ENCODE peak calls at places on chromosomes 11 and 22, in nine cellular contexts. O is effector memory CD4-positive, alpha-beta T cell; H is right lobe of liver; L is NCI-H2107; V is NCI-H1436 treated with DMSO at 0.1 percent for 48 hours; F is activated T-cell treated with anti-CD3 and anti-CD28 coated beads for 1 hour; G is cardiac muscle cell; B is amygdala; C is fibroblast of lung. K is an unnamed sample.
A peak's percentile ranks its signal among the peaks of the same experiment; 100 is the strongest.

GRCh38 chr22:47629273-47629711 is 866.8 kb downstream of the TBC1D22A start:
- DNase-seq in O (no peak), H (no peak), L (no peak), V (no peak), F (no peak), G (no peak), B (no peak), C (no peak), K (no peak)

GRCh38 chr11:45141631-45142030 is 4.8 kb upstream of the PRDM11 start:
- DNase-seq in O (no peak), H (no peak), L (no peak), V (no peak), F (no peak), G (no peak), B (no peak), C (no peak), K (no peak)

GRCh38 chr22:43476341-43476740 is 64.5 kb downstream of the MPPED1 start:
- DNase-seq in O (no peak), H (peak; percentile 58), L (no peak), V (no peak), F (no peak), G (no peak), B (no peak), C (no peak), K (no peak)

GRCh38 chr22:41687901-41688364 is 734 bp downstream of the SNU13 start:
- DNase-seq in O (no peak), H (no peak), L (no peak), V (no peak), F (no peak), G (peak; percentile 36), B (no peak), C (peak; percentile 24), K (peak; percentile 9)

GRCh38 chr22:35135165-35135564 is 69.2 kb downstream of the ISX start:
- DNase-seq in O (no peak), H (no peak), L (no peak), V (no peak), F (no peak), G (no peak), B (no peak), C (no peak), K (no peak)

GRCh38 chr22:44587911-44588310 is 89.9 kb upstream of the RTL6 start:
- DNase-seq in O (no peak), H (no peak), L (no peak), V (no peak), F (no peak), G (no peak), B (no peak), C (no peak), K (no peak)

GRCh38 chr11:57426439-57426753 is 525 bp downstream of the SLC43A3 start:
- DNase-seq in O (no peak), H (no peak), L (no peak), V (no peak), F (no peak), G (no peak), B (no peak), C (no peak), K (no peak)

GRCh38 chr11:86162257-86162656 is 82.3 kb upstream of the EED start:
- DNase-seq in O (no peak), H (peak; percentile 29), L (no peak), V (no peak), F (no peak), G (peak; percentile 87), B (no peak), C (peak; percentile 83), K (peak; percentile 80)

GRCh38 chr11:73310076-73310475 is 2.0 kb downstream of the ARHGEF17 start:
- DNase-seq in O (no peak), H (no peak), L (no peak), V (no peak), F (no peak), G (no peak), B (no peak), C (no peak), K (no peak)

GRCh38 chr22:23504522-23504921 is 75.6 kb downstream of the IGLL1 start:
- DNase-seq in O (no peak), H (no peak), L (no peak), V (peak; percentile 54), F (no peak), G (peak; percentile 39), B (no peak), C (no peak), K (no peak)

GRCh38 chr11:2704896-2705606 is 5.3 kb upstream of the KCNQ1OT1 start:
- DNase-seq in O (no peak), H (no peak), L (no peak), V (no peak), F (no peak), G (no peak), B (no peak), C (no peak), K (no peak)

GRCh38 chr11:88293931-88294330 is 43.6 kb downstream of the CTSC start:
- DNase-seq in O (no peak), H (no peak), L (no peak), V (no peak), F (no peak), G (no peak), B (no peak), C (peak; percentile 37), K (peak; percentile 58)

GRCh38 chr11:86245369-86246292 is 1.1 kb downstream of the EED start:
- DNase-seq in O (no peak), H (peak; percentile 30), L (no peak), V (no peak), F (no peak), G (peak; percentile 19), B (no peak), C (peak; percentile 28), K (peak; percentile 13)

GRCh38 chr11:125494987-125495725 is 909 bp downstream of the FEZ1 start:
- DNase-seq in O (no peak), H (peak; percentile 43), L (no peak), V (no peak), F (no peak), G (peak; percentile 50), B (peak; percentile 60), C (peak; percentile 45), K (peak; percentile 36)

GRCh38 chr11:68021167-68021787 is 9.2 kb upstream of the NDUFS8 start:
- DNase-seq in O (no peak), H (peak; percentile 68), L (no peak), V (no peak), F (no peak), G (no peak), B (no peak), C (no peak), K (peak; percentile 21)

GRCh38 chr11:15471709-15472404 is 357.1 kb downstream of the INSC start:
- DNase-seq in O (no peak), H (no peak), L (no peak), V (no peak), F (no peak), G (no peak), B (no peak), C (no peak), K (no peak)

GRCh38 chr22:43493297-43493696 is 81.5 kb downstream of the MPPED1 start:
- DNase-seq in O (no peak), H (no peak), L (no peak), V (no peak), F (no peak), G (no peak), B (no peak), C (no peak), K (no peak)

GRCh38 chr11:12800032-12800671 is 125.9 kb downstream of the TEAD1 start:
- DNase-seq in O (no peak), H (no peak), L (no peak), V (no peak), F (no peak), G (peak; percentile 53), B (no peak), C (peak; percentile 40), K (no peak)

GRCh38 chr22:44455151-44455962 is 42.7 kb downstream of the RTL6 start:
- DNase-seq in O (peak; percentile 68), H (no peak), L (peak; percentile 43), V (no peak), F (peak; percentile 9), G (no peak), B (no peak), C (no peak), K (no peak)